ENCODE peak calls at places on chromosomes 2 and 18, in four cellular contexts. P, S, M and H are unnamed samples.
A peak's percentile ranks its signal among the peaks of the same experiment; 100 is the strongest.

GRCh38 chr2:101793277-101793969 is 95.9 kb downstream of the MAP4K4 start:
- DNase-seq in P (no peak), S (no peak), M (peak; percentile 62), H (no peak)

GRCh38 chr2:228841877-228842276 is 429.2 kb downstream of the PID1 start:
- DNase-seq in P (no peak), S (no peak), M (no peak), H (no peak)

GRCh38 chr2:141810148-141810547 is 320.7 kb downstream of the LRP1B start:
- DNase-seq in P (no peak), S (no peak), M (no peak), H (no peak)

GRCh38 chr2:109331864-109332848 is 203.2 kb downstream of the SH3RF3 start:
- DNase-seq in P (peak; percentile 40), S (peak; percentile 66), M (peak; percentile 75), H (peak; percentile 84)

GRCh38 chr2:167331636-167332232 is 443.5 kb downstream of the XIRP2 start:
- DNase-seq in P (no peak), S (no peak), M (peak; percentile 24), H (no peak)

GRCh38 chr2:39701137-39701536 is 35.4 kb downstream of the TMEM178A start:
- DNase-seq in P (no peak), S (no peak), M (no peak), H (no peak)

GRCh38 chr2:39932198-39932597 is 153.1 kb upstream of the THUMPD2 start:
- DNase-seq in P (no peak), S (no peak), M (no peak), H (no peak)

GRCh38 chr18:68449292-68449691 is 265.6 kb downstream of the TMX3 start:
- DNase-seq in P (no peak), S (no peak), M (no peak), H (no peak)

GRCh38 chr2:29267710-29268109 is 152.5 kb downstream of the CLIP4 start:
- DNase-seq in P (no peak), S (no peak), M (no peak), H (no peak)

GRCh38 chr2:170202437-170202836 is 24.5 kb downstream of the MYO3B start:
- DNase-seq in P (no peak), S (no peak), M (no peak), H (no peak)

GRCh38 chr2:211798868-211799267 is 739.7 kb downstream of the ERBB4 start:
- DNase-seq in P (no peak), S (no peak), M (no peak), H (no peak)

GRCh38 chr2:217335341-217335966 is 475.6 kb upstream of the TNP1 start:
- DNase-seq in P (no peak), S (no peak), M (no peak), H (no peak)

GRCh38 chr2:106745468-106745867 is 140.5 kb downstream of the ST6GAL2 start:
- DNase-seq in P (no peak), S (no peak), M (peak; percentile 30), H (peak; percentile 63)

GRCh38 chr2:46012618-46013240 is 284.5 kb upstream of the EPAS1 start:
- DNase-seq in P (no peak), S (no peak), M (no peak), H (no peak)

GRCh38 chr2:139365189-139365588 is 585.0 kb upstream of the NXPH2 start:
- DNase-seq in P (no peak), S (no peak), M (no peak), H (no peak)

GRCh38 chr2:172927381-172928357 is 148.0 kb upstream of the MAP3K20 start:
- DNase-seq in P (peak; percentile 64), S (no peak), M (peak; percentile 46), H (peak; percentile 69)

GRCh38 chr18:51936115-51936514 is 403.9 kb upstream of the DCC start:
- DNase-seq in P (no peak), S (no peak), M (no peak), H (no peak)

GRCh38 chr18:79274823-79275222 is 120.9 kb upstream of the NFATC1 start:
- DNase-seq in P (no peak), S (no peak), M (no peak), H (no peak)

GRCh38 chr2:61855178-61855523 is 1.3 kb upstream of the FAM161A start:
- DNase-seq in P (peak; percentile 32), S (peak; percentile 21), M (no peak), H (no peak)

GRCh38 chr2:187008111-187008510 is 159.1 kb upstream of the ZSWIM2 start:
- DNase-seq in P (no peak), S (no peak), M (no peak), H (no peak)

GRCh38 chr2:84938194-84938879 is 32.6 kb upstream of the KCMF1 start:
- DNase-seq in P (no peak), S (no peak), M (no peak), H (no peak)

GRCh38 chr2:192500550-192501200 is 305.9 kb upstream of the TMEFF2 start:
- DNase-seq in P (no peak), S (no peak), M (no peak), H (no peak)

GRCh38 chr18:37314534-37314933 is 251.1 kb downstream of the CELF4 start:
- DNase-seq in P (no peak), S (no peak), M (no peak), H (no peak)

GRCh38 chr2:116304328-116304727 is 1510.2 kb upstream of the DDX18 start:
- DNase-seq in P (no peak), S (no peak), M (no peak), H (no peak)
- H3K9me3 ChIP-seq in P (no peaks in the 10 kb centered on the region), S (no peaks in the 10 kb centered on the region), M (no peaks in the 10 kb centered on the region), H (no peaks in the 10 kb centered on the region)

GRCh38 chr2:219497495-219498279 is 1.0 kb upstream of the GMPPA start:
- DNase-seq in P (peak; percentile 92), S (peak; percentile 92), M (peak; percentile 96), H (peak; percentile 97)

GRCh38 chr2:219495531-219496122 is 3.1 kb upstream of the GMPPA start:
- DNase-seq in P (peak; percentile 62), S (peak; percentile 53), M (peak; percentile 74), H (peak; percentile 84)

GRCh38 chr2:219494952-219495530 is 3.6 kb upstream of the GMPPA start:
- DNase-seq in P (no peak), S (no peak), M (no peak), H (no peak)

GRCh38 chr2:219496781-219497494 is 1.8 kb upstream of the GMPPA start:
- DNase-seq in P (peak; percentile 29), S (no peak), M (no peak), H (peak; percentile 92)

DNA sequence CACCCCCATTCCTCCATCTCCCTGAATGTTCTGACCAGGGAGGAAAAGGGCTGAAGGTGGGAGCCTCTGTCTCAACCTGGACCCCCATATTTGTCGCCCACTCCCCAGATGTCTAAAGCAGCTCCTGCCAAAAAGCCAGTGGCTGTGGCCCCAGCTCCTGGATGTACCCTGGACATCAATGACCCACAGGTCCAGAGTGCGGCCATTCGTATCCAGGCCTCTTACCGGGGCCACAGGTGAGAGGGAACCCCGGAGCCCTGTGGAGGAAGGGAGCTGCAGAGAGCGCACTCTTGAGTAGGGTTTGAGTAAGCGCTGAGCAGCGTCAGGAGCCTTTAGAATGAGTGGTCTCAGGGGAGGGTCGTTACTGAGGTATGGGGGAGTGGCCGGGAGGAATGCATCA is 2.4 kb upstream of the GMPPA start:
- DNase-seq in P (no peak), S (no peak), M (no peak), H (no peak)
- TF ChIP-seq POLR2A in P (no peak), S (no peak), M (no peak), H (no peak)

GRCh38 chr2:25313711-25314513 is 27.8 kb downstream of the DNMT3A start:
- DNase-seq in P (no peak), S (no peak), M (no peak), H (no peak)

GRCh38 chr2:25316101-25316500 is 25.6 kb downstream of the DNMT3A start:
- DNase-seq in P (no peak), S (no peak), M (peak; percentile 71), H (no peak)

GRCh38 chr2:25314514-25315315 is 27.0 kb downstream of the DNMT3A start:
- DNase-seq in P (peak; percentile 68), S (peak; percentile 53), M (peak; percentile 85), H (peak; percentile 88)

GRCh38 chr2:25312958-25313710 is 28.6 kb downstream of the DNMT3A start:
- DNase-seq in P (no peak), S (no peak), M (no peak), H (no peak)

DNA sequence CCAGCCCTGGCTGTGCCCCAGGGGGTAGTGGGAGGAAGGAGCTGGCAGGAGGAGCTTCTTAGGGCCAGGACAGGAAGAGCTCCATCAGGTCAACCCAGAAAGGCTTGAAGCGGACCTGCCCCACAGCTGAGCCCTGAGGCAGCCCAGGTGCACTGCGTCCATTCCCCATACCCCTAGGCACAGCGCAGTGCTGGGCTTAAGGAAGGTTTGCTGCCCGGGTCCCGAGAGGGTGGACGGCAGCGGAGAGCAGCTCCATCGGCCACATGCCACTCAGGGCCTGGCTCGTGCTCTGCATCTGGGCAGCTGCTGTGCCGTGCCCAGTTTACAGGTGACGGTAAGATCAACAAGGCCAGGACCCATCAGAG is 26.4 kb downstream of the DNMT3A start:
- DNase-seq in P (no peak), S (no peak), M (no peak), H (no peak)
- H3K4me3 ChIP-seq in P (no peak overlapping the region), S (no peak overlapping the region), M (peak overlapping the region; percentile 16), H (peak overlapping the region; percentile 19)

DNA sequence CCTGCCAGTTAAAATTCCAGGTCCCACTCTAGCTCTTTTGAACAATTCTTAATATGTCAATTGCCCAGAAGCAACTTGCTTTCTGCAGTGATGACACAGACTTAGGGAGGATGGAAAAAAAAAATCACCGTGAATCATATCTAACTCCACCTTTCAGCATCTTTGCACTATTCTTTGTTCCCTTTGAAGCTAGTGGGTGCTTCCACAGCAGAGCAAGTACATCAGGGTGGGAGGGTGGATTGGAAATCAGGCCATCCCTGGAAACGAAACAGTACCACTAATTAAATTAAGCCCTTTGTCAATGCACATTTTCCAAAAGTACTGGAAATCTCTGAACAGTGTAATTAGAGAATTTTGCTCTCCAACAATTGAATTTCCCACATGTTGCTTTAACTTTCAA is 324.3 kb upstream of the MEIS1 start:
- DNase-seq in P (no peak), S (no peak), M (no peak), H (no peak)
- H3K9me3 ChIP-seq in P (no peaks in the 10 kb centered on the region), S (no peaks in the 10 kb centered on the region), M (no peaks in the 10 kb centered on the region), H (no peaks in the 10 kb centered on the region)

DNA sequence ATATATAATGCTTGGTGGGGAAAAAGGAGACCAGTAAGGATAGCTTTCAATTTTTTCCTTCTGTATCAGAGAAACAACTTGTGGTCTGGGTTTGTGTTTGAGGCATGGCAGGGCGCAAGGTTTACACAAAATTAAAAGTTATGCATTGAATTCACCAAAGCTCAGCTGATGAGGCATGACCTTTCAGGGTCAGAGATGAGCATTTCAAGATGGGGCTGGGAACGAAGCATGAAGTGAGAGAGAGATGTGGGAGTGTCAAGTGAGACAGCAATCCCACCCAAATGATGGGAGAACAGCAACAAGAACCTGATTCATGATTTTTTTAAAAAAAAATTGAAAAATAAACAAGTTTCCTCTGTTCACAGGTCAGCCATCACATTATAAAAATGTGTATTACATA is 4.9 kb downstream of the GPR55 start:
- DNase-seq in P (peak; percentile 2), S (no peak), M (no peak), H (peak; percentile 7)
- TF ChIP-seq POLR2A in P (no peak), S (no peak), M (no peak), H (no peak)

DNA sequence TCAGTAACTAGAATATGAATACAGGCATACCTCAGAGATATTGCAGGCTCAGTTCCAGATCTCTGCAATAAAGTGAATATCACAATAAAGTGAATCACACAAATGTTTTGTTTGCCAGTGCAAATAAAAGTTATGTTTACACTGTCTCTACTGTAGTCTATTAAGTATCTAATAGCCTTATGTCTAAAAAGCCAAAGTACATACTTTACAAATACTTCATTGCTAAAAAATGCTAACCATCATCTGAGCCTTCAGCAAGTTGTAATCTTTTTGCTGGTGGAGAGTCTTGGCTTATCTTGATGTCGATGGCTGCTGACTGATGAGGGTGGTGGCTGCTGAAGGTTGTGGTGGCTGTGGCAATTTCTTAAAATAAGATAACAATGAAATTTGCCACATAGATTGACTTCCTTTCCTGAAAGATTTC is 159.4 kb downstream of the MYO1B start:
- DNase-seq in P (no peak), S (no peak), M (no peak), H (no peak)
- H3K4me3 ChIP-seq in P (no peak overlapping the region), S (no peak overlapping the region), M (no peak overlapping the region), H (no peak overlapping the region)